ENCODE peak calls at places on chromosome 10, in four cellular contexts. Q, N, X and F are unnamed samples.

GRCh38 chr10:1210667-1211066 is 154.5 kb downstream of the WDR37 start:
- DNase-seq in N (no peak), Q (no peak), X (no peak), F (no peak)

GRCh38 chr10:31952066-31952465 is 23.4 kb upstream of the ARHGAP12 start:
- DNase-seq in X (no peak), N (no peak), Q (no peak), F (no peak)

GRCh38 chr10:19498348-19499290 is 317.6 kb upstream of the PLXDC2 start:
- DNase-seq in Q (no peak), N (no peak), X (no peak), F (no peak)

GRCh38 chr10:119198438-119198837 is 8.9 kb upstream of the GRK5 start:
- DNase-seq in Q (no peak), X (no peak), N (peak), F (no peak)

GRCh38 chr10:60414877-60415585 is 25.4 kb upstream of the ANK3 start:
- DNase-seq in X (no peak), N (no peak), Q (no peak), F (peak)

GRCh38 chr10:52488606-52489485 is 174.8 kb downstream of the DKK1 start:
- DNase-seq in Q (peak), X (no peak), N (no peak), F (peak)

GRCh38 chr10:70856454-70856853 is 31.9 kb downstream of the PCBD1 start:
- DNase-seq in N (no peak), Q (no peak), X (peak), F (no peak)

GRCh38 chr10:113518816-113519591 is 33.8 kb upstream of the HABP2 start:
- DNase-seq in Q (no peak), N (no peak), X (no peak), F (no peak)

GRCh38 chr10:60032723-60033122 is 126.4 kb upstream of the CCDC6 start:
- DNase-seq in N (peak), X (peak), Q (peak), F (peak)

GRCh38 chr10:17272648-17273047 is 44.6 kb downstream of the VIM start:
- DNase-seq in X (no peak), Q (no peak), N (no peak), F (no peak)

GRCh38 chr10:10053051-10053450 is 964.6 kb upstream of the CELF2 start:
- DNase-seq in N (no peak), Q (no peak), X (no peak), F (no peak)

GRCh38 chr10:8061274-8062211 is 7.1 kb downstream of the GATA3 start:
- DNase-seq in Q (no peak), N (no peak), X (no peak), F (peak)

GRCh38 chr10:76176166-76176550 is 744.7 kb downstream of the LRMDA start:
- DNase-seq in Q (no peak), X (no peak), N (no peak), F (no peak)

GRCh38 chr10:114044251-114045070 is 795 bp downstream of the ADRB1 start:
- DNase-seq in Q (no peak), X (no peak), N (peak), F (no peak)

GRCh38 chr10:36540611-36541010 is 584.8 kb upstream of the ANKRD30A start:
- DNase-seq in N (no peak), Q (no peak), X (no peak), F (no peak)

GRCh38 chr10:77104459-77104980 is 533.1 kb downstream of the KCNMA1 start:
- DNase-seq in Q (no peak), X (peak), N (no peak), F (peak)

GRCh38 chr10:32328499-32328898 is 18.5 kb downstream of the EPC1 start:
- DNase-seq in Q (no peak), X (no peak), N (no peak), F (no peak)

GRCh38 chr10:80382989-80383388 is 25.4 kb upstream of the PRXL2A start:
- DNase-seq in Q (peak), N (peak), X (peak), F (peak)

GRCh38 chr10:60654813-60655464 is 123.3 kb upstream of the CDK1 start:
- DNase-seq in X (no peak), N (no peak), Q (no peak), F (peak)

GRCh38 chr10:33722067-33722466 is 387.6 kb upstream of the NRP1 start:
- DNase-seq in X (no peak), N (no peak), Q (no peak), F (no peak)